ENCODE peak calls at places on chromosomes 13 and 19, in seven cellular contexts. A, D, T, O, C, F and R are unnamed samples.

GRCh38 chr13:67230243-67230773 is at the start of gene PCDH9:
- DNase-seq in A (peak), D (peak), T (peak), O (peak), C (peak), F (peak), R (peak)

GRCh38 chr19:31307270-31307669 is 42.0 kb downstream of the TSHZ3 start:
- DNase-seq in A (no peak), D (no peak), T (no peak), O (no peak), C (no peak), F (no peak), R (no peak)

GRCh38 chr13:108496364-108497215 is 132.8 kb upstream of the MYO16 start:
- DNase-seq in A (peak), D (no peak), T (no peak), O (peak), C (no peak), F (no peak), R (peak)

GRCh38 chr19:39890755-39891551 is 43.5 kb downstream of the FCGBP start:
- DNase-seq in A (no peak), D (no peak), T (no peak), O (peak), C (no peak), F (no peak), R (no peak)

GRCh38 chr13:34064456-34065205 is 246.7 kb downstream of the RFC3 start:
- DNase-seq in A (peak), D (no peak), T (peak), O (no peak), C (peak), F (no peak), R (no peak)

GRCh38 chr19:10237702-10238101 is 6.6 kb upstream of the S1PR2 start:
- DNase-seq in A (no peak), D (no peak), T (peak), O (peak), C (no peak), F (no peak), R (no peak)

GRCh38 chr19:45443462-45444317 is 20.0 kb upstream of the ERCC1 start:
- DNase-seq in A (peak), D (peak), T (peak), O (peak), C (peak), F (peak), R (peak)

GRCh38 chr13:109919715-109920375 is 133.5 kb upstream of the IRS2 start:
- DNase-seq in A (peak), D (no peak), T (no peak), O (no peak), C (no peak), F (no peak), R (no peak)

GRCh38 chr19:17234911-17235617 is 9.0 kb downstream of the OCEL1 start:
- DNase-seq in A (peak), D (no peak), T (peak), O (peak), C (peak), F (peak), R (peak)

GRCh38 chr19:7419777-7420439 is 68.9 kb downstream of the PEX11G start:
- DNase-seq in A (no peak), D (no peak), T (no peak), O (no peak), C (no peak), F (no peak), R (no peak)

GRCh38 chr19:49911381-49912145 is 14.9 kb upstream of the IL4I1 start:
- DNase-seq in A (peak), D (no peak), T (no peak), O (no peak), C (no peak), F (peak), R (peak)

GRCh38 chr13:72536668-72537399 is 190.6 kb downstream of the MZT1 start:
- DNase-seq in A (peak), D (no peak), T (no peak), O (no peak), C (no peak), F (no peak), R (no peak)

GRCh38 chr13:36875955-36876354 is 44.1 kb downstream of the SMAD9 start:
- DNase-seq in A (no peak), D (no peak), T (no peak), O (no peak), C (no peak), F (no peak), R (no peak)

GRCh38 chr19:42850981-42851717 is 28.4 kb downstream of the PSG1 start:
- DNase-seq in A (peak), D (peak), T (peak), O (no peak), C (no peak), F (no peak), R (peak)

GRCh38 chr13:32443111-32443510 is 15.2 kb upstream of the N4BP2L1 start:
- DNase-seq in A (peak), D (no peak), T (peak), O (no peak), C (peak), F (peak), R (peak)

GRCh38 chr19:9945319-9945966 is 9.1 kb upstream of the OLFM2 start:
- DNase-seq in A (peak), D (peak), T (peak), O (peak), C (peak), F (no peak), R (peak)

GRCh38 chr19:44912854-44913253 is 1.6 kb upstream of the APOC1 start:
- DNase-seq in A (peak), D (peak), T (no peak), O (peak), C (peak), F (no peak), R (no peak)

GRCh38 chr19:50537769-50538230 is 24.1 kb upstream of the ASPDH start:
- DNase-seq in A (peak), D (peak), T (peak), O (peak), C (peak), F (peak), R (peak)

GRCh38 chr13:73057284-73058025 is 1.4 kb upstream of the KLF5 start:
- DNase-seq in A (no peak), D (no peak), T (peak), O (no peak), C (no peak), F (no peak), R (no peak)